ENCODE peak calls at places on chromosomes 5 and 9, in five cellular contexts. J is HTR-8/SVneo, M is GM13976, F is Ammon's horn, W is H4. G is an unnamed sample.

GRCh38 chr9:111096051-111096450 is 57.8 kb upstream of the LPAR1 start:
- DNase-seq in W (no peak), F (no peak), M (no peak), J (no peak), G (no peak)

GRCh38 chr5:135064235-135064570 is 30.2 kb upstream of the PITX1 start:
- DNase-seq in F (no peak), W (no peak), J (no peak), M (no peak), G (no peak)

GRCh38 chr5:174413520-174414314 is 310.7 kb upstream of the MSX2 start:
- DNase-seq in F (no peak), J (no peak), M (no peak), W (peak), G (peak)

GRCh38 chr9:115691686-115692085 is 461.9 kb upstream of the PAPPA start:
- DNase-seq in M (no peak), F (no peak), W (peak), J (no peak), G (peak)

GRCh38 chr5:103472820-103473219 is 89.8 kb downstream of the NUDT12 start:
- DNase-seq in F (no peak), M (no peak), W (peak), J (no peak), G (peak)

GRCh38 chr5:99004960-99005359 is 76.2 kb upstream of the CHD1 start:
- DNase-seq in J (no peak), F (no peak), W (no peak), M (peak), G (no peak)

GRCh38 chr9:4424891-4425290 is 65.4 kb upstream of the SLC1A1 start:
- DNase-seq in M (no peak), F (no peak), J (no peak), W (no peak), G (no peak)

GRCh38 chr5:78649220-78649700 is 688 bp upstream of the LHFPL2 start:
- DNase-seq in M (no peak), F (no peak), W (no peak), J (peak), G (no peak)

GRCh38 chr5:78797945-78798731 is 149.6 kb upstream of the LHFPL2 start:
- DNase-seq in J (no peak), W (no peak), M (no peak), F (no peak), G (no peak)

GRCh38 chr5:23234153-23234729 is 273.2 kb upstream of the PRDM9 start:
- DNase-seq in J (no peak), M (no peak), F (no peak), W (no peak), G (no peak)

GRCh38 chr5:138824924-138825863 is 49.9 kb downstream of the LRRTM2 start:
- DNase-seq in W (peak), J (peak), F (no peak), M (peak), G (no peak)

GRCh38 chr5:77828445-77828844 is 52.3 kb upstream of the TBCA start:
- DNase-seq in J (no peak), F (no peak), M (no peak), W (no peak), G (no peak)

G was measured in Caki2.